ENCODE peak calls at places on chromosomes 11 and 22, in four cellular contexts. H, S, Z and F are unnamed samples.

GRCh38 chr11:47406896-47407745 is 1.3 kb upstream of the SLC39A13 start:
- DNase-seq in Z (no peak), H (no peak), S (peak), F (no peak)

GRCh38 chr22:18952022-18952421 is 15.9 kb upstream of the PRODH start:
- DNase-seq in H (no peak), Z (no peak), S (no peak), F (no peak)

GRCh38 chr11:95066721-95067041 is at the start of gene SRSF8:
- DNase-seq in S (no peak), H (no peak), Z (no peak), F (no peak)

GRCh38 chr11:126147268-126148111 is 64.0 kb downstream of the RPUSD4 start:
- DNase-seq in Z (no peak), S (no peak), H (no peak), F (no peak)

GRCh38 chr22:50626314-50626855 is 1.6 kb downstream of the ARSA start:
- DNase-seq in S (no peak), Z (no peak), H (no peak), F (no peak)

GRCh38 chr22:45430871-45431270 is 17.4 kb downstream of the RIBC2 start:
- DNase-seq in S (no peak), Z (no peak), H (no peak), F (no peak)

GRCh38 chr11:78870655-78871054 is 296.0 kb upstream of the NARS2 start:
- DNase-seq in S (no peak), Z (no peak), H (no peak), F (no peak)

GRCh38 chr22:18144105-18144504 is 5.9 kb upstream of the USP18 start:
- DNase-seq in S (no peak), Z (no peak), H (no peak), F (no peak)

GRCh38 chr11:3986301-3986700 is 108.3 kb upstream of the RRM1 start:
- DNase-seq in Z (no peak), S (no peak), H (no peak), F (no peak)

GRCh38 chr11:78717031-78717430 is 142.4 kb upstream of the NARS2 start:
- DNase-seq in H (no peak), S (no peak), Z (no peak), F (no peak)

GRCh38 chr11:115180272-115180671 is 323.9 kb downstream of the CADM1 start:
- DNase-seq in Z (no peak), S (no peak), H (no peak), F (no peak)

GRCh38 chr11:12674571-12674935 is 332 bp downstream of the TEAD1 start:
- DNase-seq in H (no peak), Z (no peak), S (no peak), F (no peak)

GRCh38 chr11:119335655-119336543 is 1.6 kb downstream of the RNF26 start:
- DNase-seq in Z (no peak), S (no peak), H (no peak), F (no peak)

GRCh38 chr22:28246392-28246791 is 327.3 kb upstream of the PITPNB start:
- DNase-seq in S (no peak), H (no peak), Z (no peak), F (no peak)

GRCh38 chr11:69992026-69992425 is 86.1 kb upstream of the ANO1 start:
- DNase-seq in Z (no peak), H (no peak), S (no peak), F (no peak)

GRCh38 chr11:120096756-120097191 is 41.1 kb downstream of the TRIM29 start:
- DNase-seq in H (no peak), Z (peak), S (no peak), F (no peak)

GRCh38 chr11:60942970-60943565 is 8.9 kb downstream of the SLC15A3 start:
- DNase-seq in S (no peak), Z (no peak), H (no peak), F (no peak)

GRCh38 chr22:38196791-38197429 is 4.9 kb upstream of the MAFF start:
- DNase-seq in Z (no peak), H (no peak), S (no peak), F (no peak)

GRCh38 chr22:20111045-20111688 is 4.7 kb upstream of the RANBP1 start:
- DNase-seq in Z (no peak), S (peak), H (no peak), F (no peak)

GRCh38 chr11:3041699-3042098 is 15.5 kb downstream of the CARS1 start:
- DNase-seq in S (no peak), H (no peak), Z (no peak), F (no peak)

GRCh38 chr22:48575567-48576332 is 1251.9 kb downstream of the BRD1 start:
- DNase-seq in S (no peak), H (no peak), Z (no peak), F (no peak)

GRCh38 chr22:26432619-26433311 is 3.7 kb downstream of the ASPHD2 start:
- DNase-seq in H (no peak), Z (no peak), S (peak), F (peak)

GRCh38 chr11:112227002-112227401 is 774 bp downstream of the PTS start:
- DNase-seq in Z (no peak), H (no peak), S (no peak), F (no peak)

GRCh38 chr22:47308886-47309285 is 546.4 kb downstream of the TBC1D22A start:
- DNase-seq in S (no peak), H (no peak), Z (no peak), F (no peak)

GRCh38 chr11:46675288-46675851 is 25.0 kb downstream of the ARHGAP1 start:
- DNase-seq in S (no peak), H (no peak), Z (no peak), F (no peak)

GRCh38 chr11:117187007-117187406 is 8.5 kb downstream of the SIDT2 start:
- DNase-seq in S (no peak), Z (no peak), H (no peak), F (no peak)

GRCh38 chr11:31160504-31161422 is 208.8 kb downstream of the DCDC1 start:
- DNase-seq in Z (no peak), S (no peak), H (no peak), F (no peak)

GRCh38 chr22:33255781-33256180 is 197.6 kb upstream of the SYN3 start:
- DNase-seq in H (no peak), Z (no peak), S (no peak), F (no peak)

GRCh38 chr22:41343300-41343699 is 38.4 kb upstream of the TEF start:
- DNase-seq in Z (no peak), H (no peak), S (no peak), F (no peak)

GRCh38 chr11:128324051-128324481 is 263.3 kb downstream of the ETS1 start:
- DNase-seq in H (no peak), S (no peak), Z (no peak), F (no peak)

GRCh38 chr11:111665779-111666178 is 63.5 kb downstream of the SIK2 start:
- DNase-seq in Z (no peak), H (no peak), S (peak), F (no peak)